ENCODE peak calls at places on chromosomes 5 and 9, in ten cellular contexts. B is non-pigmented ciliary epithelial cell; Y is hippocampal formation; P is H1; X is esophagus squamous epithelium; J is mesenteric fat pad; L is AML-193; S is HCT116; C is activated naive CD4-positive, alpha-beta T cell; E is RPMI8226. M is an unnamed sample.

GRCh38 chr5:180343110-180343845 is 9.9 kb downstream of the GFPT2 start:
- DNase-seq in B (peak), Y (no peak), P (peak), X (no peak), J (no peak), L (no peak), S (no peak), C (no peak), E (no peak), M (no peak)

GRCh38 chr5:181189363-181189961 is 15.5 kb downstream of the TRIM7 start:
- DNase-seq in B (no peak), Y (no peak), P (no peak), X (no peak), J (peak), L (no peak), S (no peak), C (no peak), E (peak), M (peak)

GRCh38 chr5:172646716-172647285 is 5.7 kb downstream of the NEURL1B start:
- DNase-seq in B (no peak), Y (no peak), P (no peak), X (no peak), J (no peak), L (no peak), S (no peak), C (no peak), E (peak), M (no peak)

GRCh38 chr5:159184858-159185381 is 24.4 kb downstream of the RNF145 start:
- DNase-seq in B (peak), Y (no peak), P (no peak), X (no peak), J (no peak), L (no peak), S (no peak), C (no peak), E (no peak), M (no peak)

GRCh38 chr9:5951686-5952211 is 61.1 kb downstream of the MLANA start:
- DNase-seq in B (peak), Y (no peak), P (no peak), X (no peak), J (no peak), L (no peak), S (no peak), C (no peak), E (no peak), M (no peak)

GRCh38 chr9:88706193-88707112 is 171.5 kb downstream of the NXNL2 start:
- DNase-seq in B (no peak), Y (no peak), P (no peak), X (no peak), J (no peak), L (no peak), S (no peak), C (no peak), E (no peak), M (no peak)

GRCh38 chr9:134604834-134605233 is 36.8 kb upstream of the COL5A1 start:
- DNase-seq in B (no peak), Y (no peak), P (no peak), X (no peak), J (peak), L (no peak), S (no peak), C (no peak), E (no peak), M (no peak)

GRCh38 chr5:121919091-121919490 is 42.7 kb upstream of the SRFBP1 start:
- DNase-seq in B (no peak), Y (no peak), P (no peak), X (no peak), J (no peak), L (no peak), S (no peak), C (no peak), E (no peak), M (no peak)

GRCh38 chr9:1659036-1659701 is 356.0 kb upstream of the SMARCA2 start:
- DNase-seq in B (no peak), Y (no peak), P (no peak), X (no peak), J (no peak), L (no peak), S (no peak), C (no peak), E (no peak), M (no peak)

GRCh38 chr5:57686806-57687205 is 204.2 kb upstream of the ACTBL2 start:
- DNase-seq in B (no peak), Y (no peak), P (no peak), X (no peak), J (no peak), L (no peak), S (no peak), C (no peak), E (no peak), M (no peak)

GRCh38 chr5:178114325-178115135 is 1.2 kb downstream of the N4BP3 start:
- DNase-seq in B (no peak), Y (no peak), P (no peak), X (no peak), J (no peak), L (no peak), S (no peak), C (peak), E (peak), M (no peak)

M was measured in heart right ventricle.